ENCODE peak calls at places on chromosomes 13 and 19, in seven cellular contexts. F is PC-3, P is MM.1S, Z is GM23248, K is HCT116, V is hepatocyte, O is PC-9. I is an unnamed sample. For H3K9me2, the result is how much of the 10 kb centered on the place peaks cover.

GRCh38 chr13:81197966-81198365 is 857.0 kb upstream of the SPRY2 start:
- DNase-seq in F (no peak), P (no peak), Z (no peak), K (no peak), V (no peak), O (no peak), I (no peak)

GRCh38 chr13:20553309-20553708 is 13.6 kb upstream of the IFT88 start:
- DNase-seq in F (no peak), P (no peak), Z (peak), K (no peak), V (peak), O (no peak), I (no peak)

GRCh38 chr19:51490676-51491075 is 10.9 kb downstream of the SIGLEC12 start:
- DNase-seq in F (no peak), P (no peak), Z (no peak), K (no peak), V (no peak), O (no peak), I (peak)

GRCh38 chr19:19860756-19861390 is 4.8 kb upstream of the ZNF253 start:
- DNase-seq in F (no peak), P (peak), Z (no peak), K (no peak), V (peak), O (no peak), I (peak)

GRCh38 chr19:15467734-15468214 is 3.4 kb upstream of the RASAL3 start:
- DNase-seq in F (no peak), P (no peak), Z (no peak), K (no peak), V (no peak), O (no peak), I (no peak)

GRCh38 chr13:38979891-38980627 is 10.6 kb downstream of the STOML3 start:
- DNase-seq in F (no peak), P (no peak), Z (peak), K (no peak), V (peak), O (no peak), I (peak)

GRCh38 chr19:38547446-38547845 is 70.3 kb downstream of the MAP4K1 start:
- DNase-seq in F (no peak), P (no peak), Z (no peak), K (no peak), V (no peak), O (no peak), I (no peak)

GRCh38 chr13:79631260-79631659 is 150.3 kb downstream of the NDFIP2 start:
- DNase-seq in F (peak), P (no peak), Z (peak), K (peak), V (peak), O (peak), I (peak)

GRCh38 chr19:4059931-4060620 is 6.6 kb downstream of the ZBTB7A start:
- DNase-seq in F (no peak), P (no peak), Z (peak), K (no peak), V (peak), O (peak), I (peak)

GRCh38 chr13:33262069-33262487 is 23.5 kb downstream of the STARD13 start:
- DNase-seq in F (peak), P (no peak), Z (peak), K (peak), V (peak), O (peak), I (no peak)

GRCh38 chr13:77800219-77800618 is 102.7 kb downstream of the SLAIN1 start:
- DNase-seq in F (no peak), P (no peak), Z (peak), K (no peak), V (no peak), O (no peak), I (no peak)

GRCh38 chr13:78137404-78138142 is 218.9 kb upstream of the EDNRB start:
- DNase-seq in F (peak), P (peak), Z (peak), K (peak), V (peak), O (peak), I (peak)

GRCh38 chr19:11164879-11165406 is 9.4 kb upstream of the SPC24 start:
- DNase-seq in F (no peak), P (no peak), Z (peak), K (no peak), V (peak), O (no peak), I (no peak)

GRCh38 chr13:24065172-24065571 is 95.3 kb upstream of the SPATA13 start:
- DNase-seq in F (no peak), P (no peak), Z (no peak), K (no peak), V (no peak), O (no peak), I (no peak)

GRCh38 chr19:56105090-56105701 is 15.9 kb downstream of the ZNF787 start:
- DNase-seq in F (peak), P (no peak), Z (peak), K (peak), V (peak), O (peak), I (peak)

GRCh38 chr19:29668746-29669609 is 3.7 kb downstream of the PLEKHF1 start:
- DNase-seq in F (no peak), P (no peak), Z (peak), K (no peak), V (no peak), O (no peak), I (no peak)

GRCh38 chr13:71912524-71912923 is 45.5 kb upstream of the DACH1 start:
- DNase-seq in F (peak), P (no peak), Z (no peak), K (no peak), V (no peak), O (no peak), I (no peak)

GRCh38 chr19:48623556-48624066 is 4.3 kb downstream of the SPHK2 start:
- DNase-seq in F (no peak), P (no peak), Z (no peak), K (no peak), V (peak), O (no peak), I (no peak)

GRCh38 chr13:113856716-113857065 is 7.2 kb downstream of the GAS6 start:
- DNase-seq in F (peak), P (no peak), Z (peak), K (no peak), V (no peak), O (peak), I (no peak)

GRCh38 chr13:110109910-110110309 is 197.0 kb downstream of the COL4A1 start:
- DNase-seq in F (no peak), P (no peak), Z (peak), K (no peak), V (peak), O (peak), I (no peak)

GRCh38 chr13:95607363-95607762 is 37.1 kb downstream of the DZIP1 start:
- DNase-seq in F (peak), P (no peak), Z (peak), K (no peak), V (no peak), O (no peak), I (no peak)
- H3K27ac ChIP-seq in F (no peak), P (peak), Z (no peak), K (no peak), V (no peak), O (no peak), I (no peak)

DNA sequence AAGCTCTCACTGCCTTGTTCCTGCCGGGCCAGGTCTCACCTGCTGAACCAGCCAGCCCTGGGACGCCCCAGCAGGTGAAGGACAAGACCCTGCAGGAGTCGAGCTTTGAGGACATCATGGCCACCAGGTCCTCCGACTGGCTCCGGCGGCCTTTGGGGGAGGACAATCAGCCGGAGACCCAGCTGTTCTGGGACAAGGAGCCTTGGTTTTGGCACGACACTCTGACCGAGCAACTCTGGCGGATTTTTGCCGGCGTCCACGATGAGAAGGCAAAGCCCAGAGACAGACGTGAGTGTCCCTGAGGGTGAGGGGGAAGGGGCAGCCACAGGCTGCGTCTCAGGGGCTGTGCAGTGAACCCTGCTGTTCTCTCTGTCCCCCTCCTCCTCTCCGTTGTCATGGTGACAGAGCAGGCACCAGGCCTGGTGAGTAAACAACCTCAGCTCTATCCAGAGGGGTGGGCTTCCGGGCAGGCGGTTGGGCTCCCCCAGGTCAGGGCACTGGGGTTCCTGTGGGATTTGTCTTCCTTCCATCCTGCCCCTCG is 9.7 kb downstream of the TLE6 start:
- DNase-seq in F (no peak), P (no peak), Z (no peak), K (no peak), V (no peak), O (no peak), I (peak)
- TF ChIP-seq EZH2 in F (no peak), P (no peak), Z (no peak), K (no peak), V (no peak), O (no peak), I (no peak)

DNA sequence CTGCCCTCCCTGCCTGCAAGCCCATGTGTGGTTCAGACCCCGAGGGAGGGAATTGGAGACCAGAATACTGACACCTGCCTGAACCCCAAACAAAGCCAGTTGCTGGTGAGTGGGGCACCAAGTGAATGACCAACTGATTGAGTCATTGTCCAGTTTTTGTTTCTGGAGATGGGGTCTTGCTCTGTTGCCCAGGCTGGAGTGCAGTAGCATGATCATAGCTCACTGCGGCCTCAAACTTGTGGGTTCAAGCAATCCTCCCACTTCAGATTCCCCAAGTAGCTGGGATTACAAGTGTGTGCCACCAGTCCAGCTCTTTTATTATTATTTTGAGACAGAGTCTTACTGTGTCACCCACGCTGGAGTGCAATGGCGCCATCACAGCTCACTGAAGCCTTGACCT is 4.0 kb downstream of the CCL25 start:
- DNase-seq in F (no peak), P (no peak), Z (no peak), K (no peak), V (no peak), O (no peak), I (no peak)
- H3K9me2 ChIP-seq in F (under half), P (under half), Z (under half), K (under half), V (under half), O (under half), I (under half)

GRCh38 chr19:54432144-54432738 is 16.8 kb upstream of the LENG8 start:
- DNase-seq in F (peak), P (no peak), Z (no peak), K (peak), V (no peak), O (peak), I (no peak)
- H3K27ac ChIP-seq in F (peak), P (no peak), Z (no peak), K (peak), V (no peak), O (peak), I (no peak)